ENCODE peak calls at places on chromosome 19, in eight cellular contexts. G, P, V, X, M, E, W and Q are unnamed samples.

GRCh38 chr19:13929956-13930355 is 8.3 kb downstream of the PODNL1 start:
- DNase-seq in G (no peak), V (no peak), P (no peak), E (no peak), M (no peak), W (no peak), X (no peak), Q (no peak)

GRCh38 chr19:570315-570714 is 2.1 kb upstream of the BSG start:
- DNase-seq in E (no peak), P (no peak), X (no peak), G (no peak), W (no peak), V (peak), M (no peak), Q (no peak)

GRCh38 chr19:8251025-8251472 is 41.9 kb downstream of the CERS4 start:
- DNase-seq in P (no peak), X (peak), V (peak), W (no peak), M (no peak), G (no peak), E (no peak), Q (no peak)

GRCh38 chr19:30447276-30447870 is 75.2 kb downstream of the ZNF536 start:
- DNase-seq in G (no peak), P (no peak), M (no peak), W (no peak), X (no peak), E (no peak), V (no peak), Q (no peak)

GRCh38 chr19:48379058-48379457 is 12.3 kb downstream of the KDELR1 start:
- DNase-seq in X (no peak), P (no peak), W (no peak), G (no peak), V (no peak), E (no peak), M (no peak), Q (no peak)

GRCh38 chr19:29201849-29202248 is 11.1 kb downstream of the UQCRFS1 start:
- DNase-seq in W (no peak), X (no peak), V (no peak), M (no peak), E (no peak), G (no peak), P (no peak), Q (no peak)

GRCh38 chr19:50486823-50487515 is 10.3 kb upstream of the GARIN5A start:
- DNase-seq in V (no peak), W (no peak), E (peak), M (no peak), G (no peak), X (no peak), P (no peak), Q (peak)

GRCh38 chr19:2311093-2311492 is 3.1 kb upstream of the LINGO3 start:
- DNase-seq in W (no peak), V (no peak), X (no peak), M (no peak), G (no peak), E (no peak), P (no peak), Q (no peak)

GRCh38 chr19:6322284-6322683 is 11.1 kb downstream of the ACER1 start:
- DNase-seq in M (no peak), W (no peak), P (no peak), G (no peak), V (no peak), E (no peak), X (no peak), Q (no peak)

GRCh38 chr19:13892885-13893284 is 13.0 kb downstream of the BRME1 start:
- DNase-seq in W (no peak), P (no peak), G (no peak), X (no peak), E (no peak), V (no peak), M (no peak), Q (no peak)

GRCh38 chr19:48393559-48394330 is at the start of gene GRIN2D:
- DNase-seq in X (no peak), V (peak), P (no peak), G (no peak), W (peak), M (no peak), E (no peak), Q (no peak)

GRCh38 chr19:8445488-8446001 is 770 bp downstream of the HNRNPM start:
- DNase-seq in P (no peak), G (no peak), X (peak), W (peak), V (peak), M (peak), E (no peak), Q (no peak)

GRCh38 chr19:42092350-42092749 is 16.4 kb downstream of the ZNF574 start:
- DNase-seq in P (no peak), W (no peak), V (peak), E (no peak), X (no peak), G (no peak), M (peak), Q (no peak)

GRCh38 chr19:1997353-1998233 is 17.9 kb downstream of the BTBD2 start:
- DNase-seq in V (no peak), G (no peak), E (no peak), M (no peak), X (no peak), W (no peak), P (no peak), Q (no peak)

GRCh38 chr19:28330831-28331230 is 882.1 kb downstream of the UQCRFS1 start:
- DNase-seq in M (no peak), G (no peak), W (no peak), E (no peak), X (no peak), P (no peak), V (no peak), Q (no peak)

GRCh38 chr19:45866400-45867176 is 2.5 kb downstream of the FOXA3 start:
- DNase-seq in V (peak), W (no peak), P (no peak), G (no peak), X (no peak), E (no peak), M (no peak), Q (no peak)

GRCh38 chr19:42554046-42554575 is 25.8 kb upstream of the CEACAM1 start:
- DNase-seq in X (no peak), V (no peak), G (no peak), M (no peak), P (no peak), E (no peak), W (no peak), Q (no peak)

GRCh38 chr19:30361721-30362120 is 10.5 kb upstream of the ZNF536 start:
- DNase-seq in P (no peak), X (no peak), V (no peak), G (no peak), E (no peak), M (no peak), W (no peak), Q (no peak)

GRCh38 chr19:5142725-5143097 is 173.8 kb downstream of the KDM4B start:
- DNase-seq in V (no peak), W (no peak), G (no peak), M (no peak), E (no peak), X (no peak), P (no peak), Q (no peak)

GRCh38 chr19:35000647-35001501 is 751 bp downstream of the GRAMD1A start:
- DNase-seq in G (no peak), V (peak), W (peak), P (no peak), X (peak), E (peak), M (peak), Q (no peak)

GRCh38 chr19:14542721-14543328 is 13.4 kb downstream of the TECR start:
- DNase-seq in G (no peak), P (no peak), M (no peak), X (peak), E (no peak), W (no peak), V (no peak), Q (no peak)

GRCh38 chr19:13350761-13351160 is 155.5 kb downstream of the CACNA1A start:
- DNase-seq in V (no peak), X (no peak), E (no peak), W (no peak), G (no peak), P (no peak), M (no peak), Q (no peak)

GRCh38 chr19:30664358-30665058 is 292.3 kb downstream of the ZNF536 start:
- DNase-seq in G (no peak), V (no peak), E (no peak), P (no peak), M (no peak), W (no peak), X (peak), Q (no peak)

GRCh38 chr19:13164370-13165090 is 14.3 kb downstream of the IER2 start:
- DNase-seq in E (no peak), W (peak), P (no peak), G (peak), X (peak), V (peak), M (peak), Q (no peak)

GRCh38 chr19:29643361-29643935 is 21.8 kb upstream of the PLEKHF1 start:
- DNase-seq in M (no peak), E (no peak), X (no peak), W (no peak), G (no peak), V (no peak), P (no peak), Q (no peak)

GRCh38 chr19:58468216-58468839 is 1.4 kb downstream of the ZNF324 start:
- DNase-seq in W (no peak), X (no peak), G (no peak), E (no peak), V (no peak), M (no peak), P (no peak), Q (no peak)